ENCODE peak calls at places on chromosomes 6 and 20, in six cellular contexts. D is tibial nerve, R is GM06990, U is Panc1, Z is left ventricle myocardium inferior, T is MM.1S. V is an unnamed sample. For H3K36me3, the result is how much of the 10 kb centered on the place peaks cover.

GRCh38 chr6:102525336-102525735 is 1131.8 kb downstream of the GRIK2 start:
- DNase-seq in D (no peak), R (no peak), U (no peak), Z (no peak), T (no peak), V (no peak)

GRCh38 chr20:50122763-50123162 is 9.8 kb upstream of the UBE2V1 start:
- DNase-seq in D (no peak), R (no peak), U (no peak), Z (no peak), T (no peak), V (no peak)

GRCh38 chr6:159493888-159494632 is 199.0 kb downstream of the SOD2 start:
- DNase-seq in D (no peak), R (no peak), U (no peak), Z (no peak), T (no peak), V (no peak)

GRCh38 chr6:43702522-43703440 is 15.2 kb upstream of the MRPS18A start:
- DNase-seq in D (peak), R (peak), U (no peak), Z (peak), T (no peak), V (peak)

GRCh38 chr6:93059911-93060310 is 359.4 kb downstream of the EPHA7 start:
- DNase-seq in D (no peak), R (no peak), U (no peak), Z (no peak), T (no peak), V (no peak)

GRCh38 chr20:61254881-61255589 is 3.0 kb downstream of the CDH4 start:
- DNase-seq in D (no peak), R (no peak), U (no peak), Z (no peak), T (no peak), V (peak)

GRCh38 chr20:59365611-59366284 is 65.3 kb downstream of the EDN3 start:
- DNase-seq in D (no peak), R (no peak), U (no peak), Z (no peak), T (no peak), V (no peak)

GRCh38 chr20:1324598-1325172 is 4.3 kb downstream of the SDCBP2 start:
- DNase-seq in D (no peak), R (no peak), U (no peak), Z (no peak), T (no peak), V (no peak)

GRCh38 chr20:5511505-5511904 is 194.8 kb upstream of the PROKR2 start:
- DNase-seq in D (no peak), R (no peak), U (no peak), Z (no peak), T (no peak), V (no peak)

GRCh38 chr6:54285595-54285994 is 22.6 kb upstream of the TINAG start:
- DNase-seq in D (no peak), R (no peak), U (no peak), Z (no peak), T (no peak), V (no peak)

GRCh38 chr6:55568779-55569439 is 10.1 kb downstream of the HMGCLL1 start:
- DNase-seq in D (no peak), R (no peak), U (no peak), Z (no peak), T (no peak), V (no peak)

GRCh38 chr6:167663784-167664432 is 162.8 kb upstream of the AFDN start:
- DNase-seq in D (no peak), R (no peak), U (no peak), Z (no peak), T (no peak), V (no peak)

GRCh38 chr6:42260424-42260888 is 42.8 kb upstream of the MRPS10 start:
- DNase-seq in D (no peak), R (no peak), U (no peak), Z (no peak), T (no peak), V (no peak)

GRCh38 chr6:126909493-126909892 is 209.0 kb upstream of the RSPO3 start:
- DNase-seq in D (no peak), R (no peak), U (no peak), Z (no peak), T (no peak), V (no peak)

DNA sequence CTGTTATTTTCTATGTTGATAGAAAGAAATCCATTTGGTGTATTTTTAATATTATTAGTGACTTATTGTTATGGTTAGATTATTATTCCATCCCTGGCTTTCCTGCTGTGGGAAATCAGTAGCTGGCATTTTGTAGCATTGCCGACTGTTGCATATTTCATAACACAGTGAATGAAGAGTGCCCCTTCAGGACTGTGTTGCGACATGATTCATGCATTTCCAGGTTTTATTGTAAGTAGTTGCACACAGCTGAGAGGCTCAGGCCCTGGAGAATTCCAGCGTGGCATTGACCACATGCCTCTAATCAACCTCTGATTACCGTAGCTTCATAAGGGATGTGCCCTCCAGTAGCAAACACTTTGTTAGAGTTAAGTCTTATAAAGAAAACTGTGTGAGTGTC is 263.9 kb downstream of the FARS2 start:
- DNase-seq in D (no peak), R (no peak), U (no peak), Z (no peak), T (no peak), V (peak)
- TF ChIP-seq CTCF in D (no peak), R (no peak), U (no peak), Z (no peak), T (no peak), V (no peak)

GRCh38 chr6:155832596-155832995 is 377.0 kb upstream of the NOX3 start:
- DNase-seq in D (no peak), R (no peak), U (peak), Z (no peak), T (no peak), V (peak)

GRCh38 chr6:155837474-155837873 is 381.8 kb upstream of the NOX3 start:
- DNase-seq in D (no peak), R (no peak), U (no peak), Z (no peak), T (no peak), V (no peak)
- H3K36me3 ChIP-seq in D (under half), R (under half), U (under half), Z (under half), T (under half), V (under half)

GRCh38 chr6:146543940-146544661 is 468 bp downstream of the RAB32 start:
- DNase-seq in D (peak), R (peak), U (no peak), Z (peak), T (no peak), V (peak)

GRCh38 chr6:146545608-146546007 is 2.0 kb downstream of the RAB32 start:
- DNase-seq in D (no peak), R (no peak), U (no peak), Z (no peak), T (no peak), V (peak)

GRCh38 chr6:146544783-146545182 is 1.1 kb downstream of the RAB32 start:
- DNase-seq in D (no peak), R (no peak), U (no peak), Z (no peak), T (no peak), V (no peak)

GRCh38 chr6:146542881-146543210 is 787 bp upstream of the RAB32 start:
- DNase-seq in D (no peak), R (no peak), U (no peak), Z (no peak), T (no peak), V (no peak)

DNA sequence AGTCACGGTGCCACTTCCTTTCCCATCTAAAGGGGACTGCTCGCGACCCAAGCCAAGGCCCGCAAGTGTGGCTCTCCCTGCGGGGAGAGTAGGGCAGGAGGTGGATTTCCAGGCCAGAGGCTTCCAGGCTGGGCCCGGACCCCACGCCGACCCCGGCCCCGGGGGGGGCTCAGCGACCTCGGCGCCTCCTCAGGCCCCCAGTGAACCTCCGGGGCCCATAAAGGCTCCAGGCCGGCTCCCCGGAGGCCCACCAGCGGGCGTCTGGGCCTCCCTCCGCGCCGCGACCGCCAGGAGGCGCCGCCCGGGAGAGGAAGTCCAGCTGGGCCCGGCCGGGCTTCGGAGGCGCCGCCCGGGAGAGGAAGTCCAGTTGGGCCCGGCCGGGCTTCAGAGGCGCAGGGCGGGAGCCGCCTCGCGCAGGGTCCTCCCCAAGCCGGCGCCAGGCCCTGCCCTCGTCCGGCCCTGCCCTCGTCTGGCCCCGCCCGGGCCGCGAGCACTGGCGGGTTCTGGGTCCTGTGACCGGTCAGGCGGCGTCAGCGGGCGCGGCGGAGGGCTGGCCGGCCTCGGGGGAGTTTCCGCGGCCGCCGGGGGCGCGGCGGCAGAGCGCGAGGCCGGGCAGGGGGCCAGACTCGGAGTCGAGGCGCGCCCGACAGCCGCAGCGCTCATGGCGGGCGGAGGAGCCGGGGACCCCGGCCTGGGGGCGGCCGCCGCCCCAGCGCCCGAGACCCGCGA is at the start of gene RAB32:
- DNase-seq in D (peak), R (peak), U (no peak), Z (peak), T (peak), V (peak)
- TF ChIP-seq CTCF in D (peak), R (no peak), U (peak), Z (peak), T (peak), V (peak)

GRCh38 chr6:152978058-152978457 is 4.8 kb downstream of the FBXO5 start:
- DNase-seq in D (no peak), R (no peak), U (no peak), Z (no peak), T (no peak), V (no peak)

GRCh38 chr6:152975204-152975915 is 7.5 kb downstream of the FBXO5 start:
- DNase-seq in D (no peak), R (no peak), U (no peak), Z (no peak), T (no peak), V (no peak)

GRCh38 chr6:152979116-152979515 is 3.7 kb downstream of the FBXO5 start:
- DNase-seq in D (no peak), R (no peak), U (no peak), Z (no peak), T (no peak), V (peak)

GRCh38 chr6:152973916-152974315 is 8.9 kb downstream of the FBXO5 start:
- DNase-seq in D (no peak), R (no peak), U (no peak), Z (no peak), T (no peak), V (no peak)

DNA sequence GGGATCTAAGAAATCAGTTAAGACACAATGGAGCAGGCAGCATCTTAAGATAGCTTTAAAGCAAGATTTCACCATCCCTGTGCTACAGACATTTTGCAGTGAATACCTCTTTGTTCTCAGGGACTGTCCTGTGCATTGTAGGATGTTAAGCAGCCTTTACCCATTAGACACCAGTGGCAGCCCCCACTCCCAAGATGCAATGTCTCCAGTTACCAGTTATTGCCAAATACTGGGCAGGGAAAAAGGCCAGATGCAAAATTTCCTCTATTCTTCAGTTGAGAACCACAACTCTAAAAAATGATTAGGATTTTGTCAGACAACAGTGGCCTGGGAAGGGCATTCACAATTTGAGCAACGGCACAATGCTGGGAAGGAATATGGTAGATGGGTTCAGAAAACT is 6.1 kb downstream of the FBXO5 start:
- DNase-seq in D (no peak), R (no peak), U (no peak), Z (no peak), T (no peak), V (no peak)
- H3K36me3 ChIP-seq in D (under half), R (under half), U (half or more), Z (under half), T (under half), V (under half)

DNA sequence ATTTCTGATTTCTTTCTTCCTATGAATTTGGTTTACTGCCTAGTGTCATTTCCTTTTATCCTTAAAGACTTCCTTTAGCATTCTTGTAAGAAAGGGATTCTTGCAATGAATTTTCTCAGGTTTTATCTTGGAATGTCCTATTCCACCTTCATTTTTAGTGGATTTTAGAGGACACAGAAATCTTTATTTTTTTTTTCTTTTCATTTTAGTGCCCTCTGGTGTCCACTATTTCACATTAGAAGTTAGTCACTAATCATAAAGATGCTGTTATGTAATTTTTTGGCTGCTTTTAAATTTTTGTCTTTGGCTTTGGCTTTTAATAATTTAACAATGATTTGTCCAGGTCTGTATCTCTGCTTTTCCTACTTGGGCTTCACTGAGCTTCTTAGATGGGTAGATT is 28.1 kb downstream of the LMBRD1 start:
- DNase-seq in D (no peak), R (no peak), U (no peak), Z (no peak), T (no peak), V (no peak)
- TF ChIP-seq CTCF in D (no peak), R (no peak), U (peak), Z (peak), T (peak), V (peak)

DNA sequence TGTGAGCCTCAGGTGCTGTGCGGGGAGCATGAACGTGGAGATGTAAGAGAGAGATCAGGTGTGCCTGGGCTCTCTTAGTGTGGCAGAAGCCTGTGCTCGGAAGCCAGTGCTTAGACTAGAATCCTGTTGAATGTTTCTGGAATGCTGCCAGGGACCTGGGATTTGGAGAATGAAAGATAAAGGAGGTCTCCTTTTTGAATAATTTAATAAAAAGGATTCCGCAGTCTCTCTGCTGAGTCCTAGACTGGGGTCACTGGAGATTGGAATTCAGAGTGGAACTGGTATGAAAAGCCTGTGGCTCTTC is 18.8 kb upstream of the EFCAB8 start:
- DNase-seq in D (no peak), R (no peak), U (no peak), Z (no peak), T (no peak), V (no peak)
- H3K36me3 ChIP-seq in D (under half), R (under half), U (under half), Z (half or more), T (under half), V (under half)

V was measured in bronchial epithelial cell.